ENCODE peak calls at places on chromosomes 1 and 21, in eight cellular contexts. V, M, I, Y, P, A, E and D are unnamed samples.

GRCh38 chr1:246093230-246093629 is 413.8 kb downstream of the SMYD3 start:
- DNase-seq in E (no peak), P (no peak), M (no peak), V (no peak), I (no peak), Y (no peak), A (no peak), D (no peak)

GRCh38 chr1:168879906-168880734 is 151.1 kb upstream of the DPT start:
- DNase-seq in E (peak; percentile 8), Y (no peak), I (no peak), V (no peak), P (no peak), A (peak; percentile 71), M (peak; percentile 53), D (peak; percentile 47)

GRCh38 chr21:16455978-16456377 is 726.2 kb downstream of the USP25 start:
- DNase-seq in V (no peak), I (no peak), P (no peak), A (no peak), M (no peak), E (no peak), Y (no peak), D (no peak)

GRCh38 chr1:11357291-11357690 is 84.3 kb downstream of the UBIAD1 start:
- DNase-seq in M (no peak), Y (no peak), I (no peak), A (no peak), E (no peak), V (no peak), P (no peak), D (no peak)

GRCh38 chr1:62508187-62508758 is 71.4 kb downstream of the USP1 start:
- DNase-seq in P (no peak), E (peak; percentile 56), V (peak; percentile 7), M (no peak), I (peak; percentile 65), A (no peak), Y (no peak), D (no peak)

GRCh38 chr1:21680918-21681317 is 11.8 kb upstream of the RAP1GAP start:
- DNase-seq in Y (no peak), M (no peak), I (peak; percentile 69), E (no peak), A (no peak), V (no peak), P (no peak), D (no peak)

GRCh38 chr1:114756949-114757454 is 782 bp downstream of the CSDE1 start:
- DNase-seq in Y (peak; percentile 32), E (no peak), I (peak; percentile 58), A (peak; percentile 73), P (no peak), M (peak; percentile 52), V (peak; percentile 18), D (no peak)

GRCh38 chr1:162299018-162299417 is 77.6 kb downstream of the SPATA46 start:
- DNase-seq in A (no peak), Y (no peak), M (no peak), P (no peak), V (no peak), E (no peak), I (no peak), D (no peak)

GRCh38 chr1:113021430-113022085 is 51.4 kb upstream of the LRIG2 start:
- DNase-seq in V (no peak), M (no peak), I (no peak), Y (no peak), E (no peak), P (no peak), A (no peak), D (no peak)

GRCh38 chr1:150820710-150821521 is 12.9 kb upstream of the CTSK start:
- DNase-seq in E (no peak), P (no peak), A (no peak), M (no peak), Y (no peak), I (peak; percentile 78), V (no peak), D (no peak)

DNA sequence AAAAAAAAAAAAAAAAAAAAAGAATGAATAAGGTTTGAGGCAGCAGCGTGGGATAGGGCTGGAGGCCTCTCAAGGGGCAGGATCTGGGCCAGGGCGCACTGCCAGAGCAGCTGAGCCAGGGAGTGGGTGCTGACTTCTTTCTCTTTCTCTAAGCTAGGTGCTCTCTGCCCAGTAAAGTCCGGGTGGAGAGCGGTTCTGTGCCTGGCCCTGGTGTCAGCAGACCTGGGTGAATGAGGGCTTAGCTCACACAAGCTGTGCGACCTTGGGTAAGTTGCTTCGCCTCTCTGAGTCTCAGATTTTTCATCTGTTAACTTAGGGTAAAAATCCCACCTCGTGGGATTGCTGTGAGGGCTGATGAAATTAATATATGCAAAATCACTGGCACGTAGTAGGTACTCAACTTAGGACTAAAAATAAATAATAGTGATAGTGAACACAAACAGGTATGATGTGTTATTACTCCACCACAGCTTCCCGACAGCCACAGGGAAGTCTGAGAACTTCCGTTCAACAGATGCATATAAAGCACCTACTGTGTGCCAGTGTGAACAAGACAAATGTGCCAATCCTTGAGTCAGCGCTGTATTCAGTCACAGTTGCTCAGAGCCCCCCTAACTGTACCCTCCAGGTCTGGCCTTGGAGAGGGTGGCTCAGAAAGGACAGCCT is 2.0 kb upstream of the FAM131C start:
- DNase-seq in I (peak; percentile 85), A (peak; percentile 84), M (peak; percentile 85), E (no peak), P (no peak), V (no peak), Y (peak; percentile 80), D (no peak)
- H3K4me1 ChIP-seq in I (peaks cover 15% of the 10 kb centered on the region), A (peaks cover 35% of the 10 kb centered on the region), M (peaks cover 1% of the 10 kb centered on the region), E (peaks cover 13% of the 10 kb centered on the region), P (peaks cover 46% of the 10 kb centered on the region), V (peaks cover 60% of the 10 kb centered on the region), Y (peaks cover 41% of the 10 kb centered on the region), D (peaks cover 11% of the 10 kb centered on the region)

DNA sequence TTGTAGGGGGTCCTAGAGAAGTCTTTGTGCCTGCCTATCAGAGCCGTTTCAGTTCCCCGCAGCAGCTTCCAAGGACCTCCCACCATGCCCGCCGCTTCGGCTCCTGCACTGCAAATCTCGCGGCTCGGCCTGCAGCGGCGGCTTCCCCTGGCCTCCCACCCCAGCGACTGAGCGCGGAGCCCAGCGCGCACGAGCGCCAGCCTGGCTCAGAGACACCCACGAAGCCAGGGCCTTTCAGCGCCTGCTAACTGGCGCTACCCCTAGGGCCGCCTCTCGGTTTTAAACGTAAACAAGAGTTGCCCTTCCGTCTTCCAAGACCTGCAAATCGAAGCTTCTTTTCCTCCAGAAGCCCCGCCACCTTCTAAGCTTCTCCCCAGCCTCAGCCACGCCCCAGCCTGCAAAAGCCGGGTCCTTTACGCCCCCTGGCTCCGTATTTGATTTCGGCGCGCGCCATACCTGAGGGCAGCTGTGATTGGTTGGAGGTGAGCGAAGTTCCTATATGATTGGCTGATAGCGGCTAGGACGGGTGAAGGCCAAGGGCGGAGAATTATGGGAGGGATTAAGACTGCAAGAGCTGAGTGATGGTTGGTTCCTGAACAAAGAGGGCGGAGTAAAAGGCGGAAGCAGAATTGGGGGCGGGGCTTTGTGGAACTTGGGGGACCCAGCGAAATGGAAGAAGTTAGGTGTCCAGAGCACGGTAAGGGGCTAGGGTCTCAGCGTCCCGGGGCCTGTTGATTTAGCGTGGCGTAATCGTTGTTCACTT is at the start of gene TTF2:
- DNase-seq in E (peak; percentile 99), I (peak; percentile 98), Y (peak; percentile 93), P (peak; percentile 99), A (peak; percentile 97), M (peak; percentile 89), V (peak; percentile 94), D (peak; percentile 93)
- TF ChIP-seq POLR2A in E (peak; percentile 42), I (peak; percentile 71), Y (no peak), P (no peak), A (no peak), M (no peak), V (peak; percentile 47), D (peak; percentile 43)

DNA sequence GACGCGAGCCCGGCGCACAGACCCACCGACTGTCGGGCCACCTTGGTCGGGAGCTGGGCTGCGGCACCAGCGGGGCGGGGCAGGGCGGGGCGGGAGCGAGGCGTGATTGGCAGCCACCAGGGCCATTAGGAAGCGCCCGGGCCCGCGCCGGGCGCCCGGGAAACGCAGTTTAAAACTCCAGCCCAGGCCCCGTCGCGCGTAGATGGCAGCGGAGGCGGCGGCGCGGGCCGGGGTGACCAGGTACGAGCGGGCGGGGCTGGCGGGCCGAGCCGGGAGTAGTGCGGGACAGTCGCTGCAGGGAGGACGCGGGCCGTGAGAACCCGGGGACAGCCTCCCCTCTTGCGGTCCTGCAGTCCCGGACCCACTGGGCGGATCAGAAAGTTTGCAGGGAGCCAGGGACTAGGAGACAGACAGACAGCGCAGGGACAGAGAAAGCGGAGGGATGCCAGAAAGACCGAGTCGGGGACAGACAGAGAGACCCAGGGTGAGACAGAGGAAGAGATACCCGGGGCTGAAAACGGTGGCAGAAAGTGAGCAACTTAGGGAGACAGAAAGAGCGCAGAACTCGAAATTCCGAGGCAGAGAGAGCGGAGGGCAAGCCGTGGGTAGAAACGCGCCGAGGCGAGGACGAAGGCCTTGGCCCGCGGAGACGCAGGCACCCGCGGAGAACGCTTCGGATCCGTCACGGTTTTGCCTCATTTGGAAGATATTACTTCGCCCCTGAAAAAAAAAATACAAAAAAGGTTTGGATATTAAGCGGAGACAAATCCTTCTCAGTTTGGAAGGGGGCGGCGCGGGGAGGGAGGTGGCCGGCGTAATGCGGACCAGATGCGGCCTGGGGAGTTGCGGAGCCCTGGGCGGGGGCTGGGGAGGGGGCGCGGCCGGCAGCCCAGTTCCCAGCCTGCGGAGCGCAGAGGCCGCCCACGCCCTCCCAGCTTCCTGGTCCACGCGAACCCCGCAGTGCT is at the start of gene DMBX1:
- DNase-seq in A (no peak), Y (peak; percentile 54), I (no peak), E (no peak), V (peak; percentile 85), P (no peak), M (no peak), D (peak; percentile 79)
- H3K27ac ChIP-seq in A (no peak within 1 kb of the TSS), Y (no peak within 1 kb of the TSS), I (no peak within 1 kb of the TSS), E (no peak within 1 kb of the TSS), V (peak within 1 kb of the TSS; percentile 62), P (no peak within 1 kb of the TSS), M (no peak within 1 kb of the TSS), D (no peak within 1 kb of the TSS)

GRCh38 chr1:202579806-202580205 is 130.4 kb downstream of the SYT2 start:
- DNase-seq in V (no peak), Y (no peak), M (no peak), P (no peak), I (peak; percentile 96), A (no peak), E (no peak), D (no peak)

GRCh38 chr1:202576816-202577215 is 133.4 kb downstream of the SYT2 start:
- DNase-seq in Y (no peak), A (no peak), V (no peak), E (peak; percentile 40), P (no peak), M (no peak), I (peak; percentile 83), D (no peak)

GRCh38 chr1:202578001-202578500 is 132.2 kb downstream of the SYT2 start:
- DNase-seq in Y (no peak), I (peak; percentile 87), V (no peak), P (no peak), E (no peak), A (no peak), M (no peak), D (no peak)

GRCh38 chr1:202577381-202577780 is 132.9 kb downstream of the SYT2 start:
- DNase-seq in A (no peak), Y (no peak), M (no peak), I (peak; percentile 60), E (no peak), V (no peak), P (no peak), D (no peak)

DNA sequence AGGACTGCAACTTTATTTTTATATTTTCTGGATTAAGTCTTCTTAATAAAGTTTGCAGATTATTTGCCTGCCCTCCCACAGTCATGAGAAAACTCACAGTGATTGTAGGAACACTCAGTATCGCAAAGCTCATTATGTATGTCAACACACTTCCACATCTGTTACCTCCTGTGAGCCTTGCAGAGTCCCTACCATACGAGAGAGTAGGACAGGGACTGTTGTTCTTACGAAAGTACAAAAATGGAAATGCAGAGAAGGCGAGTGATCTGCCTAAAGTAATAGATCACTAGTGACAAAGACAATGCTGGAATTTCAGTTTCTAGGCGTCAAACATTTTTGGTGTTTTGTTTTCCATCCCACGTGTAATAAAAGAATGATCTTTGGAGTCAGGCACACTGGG is 131.7 kb downstream of the SYT2 start:
- DNase-seq in M (no peak), A (no peak), P (no peak), I (peak; percentile 50), Y (no peak), E (no peak), V (no peak), D (no peak)
- H3K4me1 ChIP-seq in M (peaks cover 26% of the 10 kb centered on the region), A (peaks cover 68% of the 10 kb centered on the region), P (peaks cover 78% of the 10 kb centered on the region), I (peaks cover 40% of the 10 kb centered on the region), Y (peaks cover 65% of the 10 kb centered on the region), E (peaks cover 4% of the 10 kb centered on the region), V (peaks cover 34% of the 10 kb centered on the region), D (no peaks in the 10 kb centered on the region)